ENCODE peak calls at places on chromosomes 2 and 18, in seven cellular contexts. One of them, this sample, is unnamed. For H3K4me1, the result is how much of the 10 kb centered on the place peaks cover.

GRCh38 chr2:195117036-195117435 is 540.0 kb upstream of the SLC39A10 start:
- DNase-seq in colonic mucosa: no peak
- DNase-seq in hepatocyte: no peak
- DNase-seq in adrenal gland: no peak
- DNase-seq in upper lobe of left lung: no peak
- DNase-seq in left ventricle myocardium inferior: no peak
- DNase-seq in heart right ventricle: no peak
- DNase-seq in this sample: no peak

GRCh38 chr2:240256704-240257637 is 116.5 kb upstream of the OTOS start:
- DNase-seq in adrenal gland: no peak
- DNase-seq in left ventricle myocardium inferior: no peak
- DNase-seq in colonic mucosa: no peak
- DNase-seq in upper lobe of left lung: peak
- DNase-seq in hepatocyte: no peak
- DNase-seq in heart right ventricle: no peak
- DNase-seq in this sample: no peak

GRCh38 chr18:67007085-67007484 is 403.2 kb upstream of the CDH19 start:
- DNase-seq in left ventricle myocardium inferior: no peak
- DNase-seq in heart right ventricle: no peak
- DNase-seq in hepatocyte: no peak
- DNase-seq in adrenal gland: no peak
- DNase-seq in upper lobe of left lung: no peak
- DNase-seq in colonic mucosa: no peak
- DNase-seq in this sample: no peak

GRCh38 chr2:199309411-199309810 is 148.3 kb downstream of the SATB2 start:
- DNase-seq in upper lobe of left lung: no peak
- DNase-seq in hepatocyte: no peak
- DNase-seq in left ventricle myocardium inferior: no peak
- DNase-seq in colonic mucosa: no peak
- DNase-seq in adrenal gland: no peak
- DNase-seq in heart right ventricle: no peak
- DNase-seq in this sample: no peak

GRCh38 chr2:28351621-28352020 is 41.0 kb upstream of the FOSL2 start:
- DNase-seq in upper lobe of left lung: no peak
- DNase-seq in heart right ventricle: no peak
- DNase-seq in adrenal gland: no peak
- DNase-seq in hepatocyte: no peak
- DNase-seq in colonic mucosa: no peak
- DNase-seq in left ventricle myocardium inferior: no peak
- DNase-seq in this sample: no peak

GRCh38 chr2:196213252-196213651 is 41.9 kb upstream of the STK17B start:
- DNase-seq in left ventricle myocardium inferior: no peak
- DNase-seq in adrenal gland: no peak
- DNase-seq in hepatocyte: no peak
- DNase-seq in colonic mucosa: no peak
- DNase-seq in upper lobe of left lung: no peak
- DNase-seq in heart right ventricle: no peak
- DNase-seq in this sample: no peak

GRCh38 chr2:74391209-74391579 is 11.1 kb upstream of the DCTN1 start:
- DNase-seq in colonic mucosa: no peak
- DNase-seq in adrenal gland: no peak
- DNase-seq in hepatocyte: peak
- DNase-seq in heart right ventricle: no peak
- DNase-seq in left ventricle myocardium inferior: no peak
- DNase-seq in upper lobe of left lung: no peak
- DNase-seq in this sample: no peak

GRCh38 chr18:79948719-79949411 is 2.6 kb downstream of the SLC66A2 start:
- DNase-seq in adrenal gland: no peak
- DNase-seq in hepatocyte: no peak
- DNase-seq in left ventricle myocardium inferior: no peak
- DNase-seq in heart right ventricle: no peak
- DNase-seq in colonic mucosa: peak
- DNase-seq in upper lobe of left lung: peak
- DNase-seq in this sample: peak

GRCh38 chr2:239462671-239463506 is 62.1 kb upstream of the HDAC4 start:
- DNase-seq in colonic mucosa: peak
- DNase-seq in upper lobe of left lung: no peak
- DNase-seq in hepatocyte: no peak
- DNase-seq in adrenal gland: peak
- DNase-seq in left ventricle myocardium inferior: no peak
- DNase-seq in heart right ventricle: no peak
- DNase-seq in this sample: peak

GRCh38 chr2:240392084-240392947 is 43.1 kb upstream of the GPC1 start:
- DNase-seq in colonic mucosa: no peak
- DNase-seq in adrenal gland: peak
- DNase-seq in upper lobe of left lung: peak
- DNase-seq in hepatocyte: no peak
- DNase-seq in left ventricle myocardium inferior: no peak
- DNase-seq in heart right ventricle: no peak
- DNase-seq in this sample: peak

GRCh38 chr2:239222346-239223028 is 178.3 kb downstream of the HDAC4 start:
- DNase-seq in hepatocyte: no peak
- DNase-seq in left ventricle myocardium inferior: no peak
- DNase-seq in colonic mucosa: no peak
- DNase-seq in adrenal gland: no peak
- DNase-seq in upper lobe of left lung: no peak
- DNase-seq in heart right ventricle: no peak
- DNase-seq in this sample: no peak

GRCh38 chr2:45134014-45134413 is 124.8 kb upstream of the SIX2 start:
- DNase-seq in upper lobe of left lung: no peak
- DNase-seq in hepatocyte: no peak
- DNase-seq in adrenal gland: no peak
- DNase-seq in colonic mucosa: no peak
- DNase-seq in heart right ventricle: no peak
- DNase-seq in left ventricle myocardium inferior: no peak
- DNase-seq in this sample: no peak

GRCh38 chr2:30267576-30267975 is 36.2 kb downstream of the LBH start:
- DNase-seq in left ventricle myocardium inferior: no peak
- DNase-seq in colonic mucosa: no peak
- DNase-seq in heart right ventricle: no peak
- DNase-seq in hepatocyte: no peak
- DNase-seq in upper lobe of left lung: no peak
- DNase-seq in adrenal gland: no peak
- DNase-seq in this sample: no peak

GRCh38 chr2:83565231-83566025 is 893.7 kb downstream of the SUCLG1 start:
- DNase-seq in hepatocyte: no peak
- DNase-seq in heart right ventricle: no peak
- DNase-seq in colonic mucosa: no peak
- DNase-seq in upper lobe of left lung: no peak
- DNase-seq in left ventricle myocardium inferior: no peak
- DNase-seq in adrenal gland: no peak
- DNase-seq in this sample: no peak

GRCh38 chr2:69946351-69947077 is 14.9 kb downstream of the ASPRV1 start:
- DNase-seq in heart right ventricle: no peak
- DNase-seq in left ventricle myocardium inferior: no peak
- DNase-seq in upper lobe of left lung: no peak
- DNase-seq in hepatocyte: no peak
- DNase-seq in colonic mucosa: no peak
- DNase-seq in adrenal gland: no peak
- DNase-seq in this sample: no peak

GRCh38 chr2:39737661-39738060 is 41.4 kb downstream of the THUMPD2 start:
- DNase-seq in upper lobe of left lung: peak
- DNase-seq in adrenal gland: no peak
- DNase-seq in colonic mucosa: no peak
- DNase-seq in left ventricle myocardium inferior: no peak
- DNase-seq in hepatocyte: peak
- DNase-seq in heart right ventricle: no peak
- DNase-seq in this sample: no peak

GRCh38 chr2:24399434-24400206 is 39.3 kb upstream of the ITSN2 start:
- DNase-seq in colonic mucosa: no peak
- DNase-seq in hepatocyte: no peak
- DNase-seq in adrenal gland: no peak
- DNase-seq in left ventricle myocardium inferior: no peak
- DNase-seq in upper lobe of left lung: no peak
- DNase-seq in heart right ventricle: no peak
- DNase-seq in this sample: no peak

GRCh38 chr2:54083440-54083839 is 32.0 kb upstream of the ACYP2 start:
- DNase-seq in heart right ventricle: no peak
- DNase-seq in left ventricle myocardium inferior: no peak
- DNase-seq in upper lobe of left lung: no peak
- DNase-seq in colonic mucosa: no peak
- DNase-seq in hepatocyte: no peak
- DNase-seq in adrenal gland: no peak
- DNase-seq in this sample: no peak

GRCh38 chr2:7180641-7181370 is 263.6 kb downstream of the RNF144A start:
- DNase-seq in left ventricle myocardium inferior: no peak
- DNase-seq in heart right ventricle: no peak
- DNase-seq in colonic mucosa: no peak
- DNase-seq in upper lobe of left lung: no peak
- DNase-seq in adrenal gland: no peak
- DNase-seq in hepatocyte: peak
- DNase-seq in this sample: no peak

GRCh38 chr2:20667531-20668401 is 822 bp downstream of the GDF7 start:
- DNase-seq in left ventricle myocardium inferior: no peak
- DNase-seq in colonic mucosa: no peak
- DNase-seq in adrenal gland: no peak
- DNase-seq in heart right ventricle: no peak
- DNase-seq in upper lobe of left lung: peak
- DNase-seq in hepatocyte: no peak
- DNase-seq in this sample: no peak

GRCh38 chr18:32048507-32049091 is 30.0 kb downstream of the RNF125 start:
- DNase-seq in left ventricle myocardium inferior: peak
- DNase-seq in hepatocyte: peak
- DNase-seq in heart right ventricle: peak
- DNase-seq in colonic mucosa: peak
- DNase-seq in upper lobe of left lung: no peak
- DNase-seq in adrenal gland: peak
- DNase-seq in this sample: peak

GRCh38 chr2:232438951-232439757 is 16.8 kb upstream of the ALPI start:
- DNase-seq in hepatocyte: no peak
- DNase-seq in heart right ventricle: no peak
- DNase-seq in upper lobe of left lung: peak
- DNase-seq in adrenal gland: no peak
- DNase-seq in colonic mucosa: no peak
- DNase-seq in left ventricle myocardium inferior: no peak
- DNase-seq in this sample: peak

GRCh38 chr2:71927757-71928715 is 219.6 kb downstream of the CYP26B1 start:
- DNase-seq in heart right ventricle: no peak
- DNase-seq in left ventricle myocardium inferior: no peak
- DNase-seq in colonic mucosa: no peak
- DNase-seq in upper lobe of left lung: no peak
- DNase-seq in hepatocyte: no peak
- DNase-seq in adrenal gland: no peak
- DNase-seq in this sample: no peak

DNA sequence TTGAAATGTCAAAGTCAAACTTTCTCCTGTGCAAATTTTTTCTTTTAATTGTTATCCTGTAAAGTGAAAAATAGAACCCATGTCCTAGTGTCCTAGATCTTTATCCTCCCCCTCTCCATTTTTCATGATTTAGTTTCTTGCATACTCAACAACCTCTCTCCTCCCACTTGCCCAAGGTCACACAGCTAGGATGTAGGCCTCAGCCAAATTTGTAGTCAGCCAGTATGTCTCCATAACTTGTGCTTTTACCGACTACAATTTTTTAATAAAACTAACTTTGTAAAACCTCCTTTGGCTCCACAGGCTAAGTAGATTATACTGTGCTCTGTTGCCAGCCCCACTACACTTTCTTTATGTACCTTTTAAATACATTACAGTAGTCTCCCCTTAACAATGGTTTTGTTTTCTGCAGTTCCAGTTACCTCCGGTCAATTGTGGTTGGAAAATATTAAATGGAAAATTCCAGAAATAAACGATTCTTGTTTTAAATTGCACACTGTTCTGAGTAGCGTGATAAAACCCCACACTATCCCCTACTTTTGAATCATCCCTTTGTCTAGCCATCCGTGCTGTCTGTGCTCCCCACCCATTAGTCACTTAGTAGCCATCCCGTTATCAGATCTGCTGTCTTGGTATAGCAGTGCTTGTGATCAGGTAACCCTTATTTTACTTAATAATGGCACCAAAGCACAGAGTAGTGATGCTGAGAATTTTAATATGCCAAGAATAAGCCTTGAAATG is 22.8 kb downstream of the GULP1 start:
- DNase-seq in upper lobe of left lung: no peak
- DNase-seq in left ventricle myocardium inferior: no peak
- DNase-seq in adrenal gland: no peak
- DNase-seq in colonic mucosa: no peak
- DNase-seq in heart right ventricle: no peak
- DNase-seq in hepatocyte: no peak
- DNase-seq in this sample: no peak
- H3K4me1 ChIP-seq in upper lobe of left lung: under half
- H3K4me1 ChIP-seq in left ventricle myocardium inferior: under half
- H3K4me1 ChIP-seq in adrenal gland: under half
- H3K4me1 ChIP-seq in colonic mucosa: under half
- H3K4me1 ChIP-seq in heart right ventricle: under half
- H3K4me1 ChIP-seq in hepatocyte: under half
- H3K4me1 ChIP-seq in this sample: under half

GRCh38 chr2:101382406-101382805 is 4.9 kb downstream of the CREG2 start:
- DNase-seq in adrenal gland: no peak
- DNase-seq in hepatocyte: no peak
- DNase-seq in heart right ventricle: no peak
- DNase-seq in colonic mucosa: no peak
- DNase-seq in left ventricle myocardium inferior: no peak
- DNase-seq in upper lobe of left lung: no peak
- DNase-seq in this sample: no peak

GRCh38 chr2:101386599-101387150 is 628 bp downstream of the CREG2 start:
- DNase-seq in left ventricle myocardium inferior: peak
- DNase-seq in colonic mucosa: no peak
- DNase-seq in upper lobe of left lung: peak
- DNase-seq in adrenal gland: peak
- DNase-seq in heart right ventricle: no peak
- DNase-seq in hepatocyte: no peak
- DNase-seq in this sample: no peak

GRCh38 chr2:101383016-101383541 is 4.2 kb downstream of the CREG2 start:
- DNase-seq in adrenal gland: no peak
- DNase-seq in upper lobe of left lung: no peak
- DNase-seq in left ventricle myocardium inferior: no peak
- DNase-seq in colonic mucosa: no peak
- DNase-seq in hepatocyte: no peak
- DNase-seq in heart right ventricle: no peak
- DNase-seq in this sample: no peak

GRCh38 chr2:101388232-101388631 is 929 bp upstream of the CREG2 start:
- DNase-seq in heart right ventricle: no peak
- DNase-seq in hepatocyte: peak
- DNase-seq in adrenal gland: no peak
- DNase-seq in colonic mucosa: no peak
- DNase-seq in upper lobe of left lung: no peak
- DNase-seq in left ventricle myocardium inferior: no peak
- DNase-seq in this sample: no peak

GRCh38 chr2:101387151-101387807 is at the start of gene CREG2:
- DNase-seq in left ventricle myocardium inferior: peak
- DNase-seq in adrenal gland: peak
- DNase-seq in hepatocyte: peak
- DNase-seq in upper lobe of left lung: peak
- DNase-seq in colonic mucosa: peak
- DNase-seq in heart right ventricle: peak
- DNase-seq in this sample: peak
- TF ChIP-seq CTCF in left ventricle myocardium inferior: peak
- TF ChIP-seq CTCF in adrenal gland: peak
- TF ChIP-seq CTCF in hepatocyte: peak
- TF ChIP-seq CTCF in upper lobe of left lung: peak
- TF ChIP-seq CTCF in colonic mucosa: peak
- TF ChIP-seq CTCF in heart right ventricle: peak
- TF ChIP-seq CTCF in this sample: no peak

GRCh38 chr2:151616760-151617339 is 117.4 kb downstream of the NEB start:
- DNase-seq in adrenal gland: no peak
- DNase-seq in upper lobe of left lung: no peak
- DNase-seq in colonic mucosa: no peak
- DNase-seq in hepatocyte: no peak
- DNase-seq in heart right ventricle: no peak
- DNase-seq in left ventricle myocardium inferior: no peak
- DNase-seq in this sample: no peak
- H3K4me1 ChIP-seq in adrenal gland: under half
- H3K4me1 ChIP-seq in upper lobe of left lung: under half
- H3K4me1 ChIP-seq in colonic mucosa: under half
- H3K4me1 ChIP-seq in hepatocyte: under half
- H3K4me1 ChIP-seq in heart right ventricle: under half
- H3K4me1 ChIP-seq in left ventricle myocardium inferior: under half
- H3K4me1 ChIP-seq in this sample: under half

GRCh38 chr2:48548871-48549270 is 18.9 kb downstream of the STON1 start:
- DNase-seq in adrenal gland: no peak
- DNase-seq in hepatocyte: no peak
- DNase-seq in colonic mucosa: no peak
- DNase-seq in left ventricle myocardium inferior: no peak
- DNase-seq in upper lobe of left lung: no peak
- DNase-seq in heart right ventricle: no peak
- DNase-seq in this sample: no peak
- TF ChIP-seq CTCF in adrenal gland: no peak
- TF ChIP-seq CTCF in hepatocyte: no peak
- TF ChIP-seq CTCF in colonic mucosa: no peak
- TF ChIP-seq CTCF in left ventricle myocardium inferior: no peak
- TF ChIP-seq CTCF in upper lobe of left lung: no peak
- TF ChIP-seq CTCF in heart right ventricle: no peak
- TF ChIP-seq CTCF in this sample: no peak

This sample was measured in transverse colon.